ENCODE peak calls at places on chromosomes 2 and 18, in four cellular contexts. One of them, this sample, is unnamed.

GRCh38 chr2:186639939-186640338 is 50.1 kb downstream of the ITGAV start:
- DNase-seq in GM12878: peak; percentile 11
- DNase-seq in A549: no peak
- DNase-seq in HepG2: no peak
- DNase-seq in this sample: no peak

GRCh38 chr2:28390241-28390856 is 2.3 kb upstream of the FOSL2 start:
- DNase-seq in GM12878: no peak
- DNase-seq in A549: peak; percentile 88
- DNase-seq in HepG2: peak; percentile 63
- DNase-seq in this sample: peak; percentile 74

GRCh38 chr2:239380831-239381708 is 19.8 kb downstream of the HDAC4 start:
- DNase-seq in GM12878: peak; percentile 35
- DNase-seq in A549: no peak
- DNase-seq in HepG2: no peak
- DNase-seq in this sample: no peak

GRCh38 chr2:10497797-10498251 is 49.7 kb upstream of the ODC1 start:
- DNase-seq in GM12878: no peak
- DNase-seq in A549: peak; percentile 84
- DNase-seq in HepG2: peak; percentile 52
- DNase-seq in this sample: peak; percentile 78

GRCh38 chr2:230443540-230443939 is 27.5 kb downstream of the SP100 start:
- DNase-seq in GM12878: no peak
- DNase-seq in A549: no peak
- DNase-seq in HepG2: no peak
- DNase-seq in this sample: no peak

GRCh38 chr2:61775956-61776570 is 77.8 kb downstream of the FAM161A start:
- DNase-seq in GM12878: peak; percentile 65
- DNase-seq in A549: no peak
- DNase-seq in HepG2: no peak
- DNase-seq in this sample: no peak

GRCh38 chr2:23662941-23663729 is 263.8 kb downstream of the ATAD2B start:
- DNase-seq in GM12878: no peak
- DNase-seq in A549: no peak
- DNase-seq in HepG2: no peak
- DNase-seq in this sample: no peak

GRCh38 chr2:46173636-46174253 is 123.5 kb upstream of the EPAS1 start:
- DNase-seq in GM12878: no peak
- DNase-seq in A549: no peak
- DNase-seq in HepG2: peak; percentile 88
- DNase-seq in this sample: no peak

GRCh38 chr2:10080536-10081304 is 509 bp upstream of the CYS1 start:
- DNase-seq in GM12878: no peak
- DNase-seq in A549: no peak
- DNase-seq in HepG2: no peak
- DNase-seq in this sample: peak; percentile 11

GRCh38 chr2:207854484-207855386 is 85.0 kb upstream of the FZD5 start:
- DNase-seq in GM12878: no peak
- DNase-seq in A549: no peak
- DNase-seq in HepG2: no peak
- DNase-seq in this sample: no peak

GRCh38 chr2:220963930-220964329 is 608.2 kb downstream of the EPHA4 start:
- DNase-seq in GM12878: no peak
- DNase-seq in A549: no peak
- DNase-seq in HepG2: no peak
- DNase-seq in this sample: no peak

GRCh38 chr2:141929331-141930252 is 201.2 kb downstream of the LRP1B start:
- DNase-seq in GM12878: no peak
- DNase-seq in A549: no peak
- DNase-seq in HepG2: no peak
- DNase-seq in this sample: no peak

GRCh38 chr2:240323601-240324291 is 111.7 kb upstream of the GPC1 start:
- DNase-seq in GM12878: no peak
- DNase-seq in A549: no peak
- DNase-seq in HepG2: no peak
- DNase-seq in this sample: no peak

GRCh38 chr18:43276471-43276870 is 819 bp downstream of the SYT4 start:
- DNase-seq in GM12878: no peak
- DNase-seq in A549: no peak
- DNase-seq in HepG2: no peak
- DNase-seq in this sample: no peak

GRCh38 chr2:232658217-232658785 is 24.9 kb downstream of the EFHD1 start:
- DNase-seq in GM12878: no peak
- DNase-seq in A549: no peak
- DNase-seq in HepG2: no peak
- DNase-seq in this sample: peak; percentile 26

GRCh38 chr2:222613715-222614331 is 42.1 kb downstream of the FARSB start:
- DNase-seq in GM12878: no peak
- DNase-seq in A549: peak; percentile 71
- DNase-seq in HepG2: peak; percentile 54
- DNase-seq in this sample: peak; percentile 36
- TF ChIP-seq ESRRA in GM12878: no peak
- TF ChIP-seq ESRRA in A549: no peak
- TF ChIP-seq ESRRA in HepG2: no peak
- TF ChIP-seq ESRRA in this sample: no peak

DNA sequence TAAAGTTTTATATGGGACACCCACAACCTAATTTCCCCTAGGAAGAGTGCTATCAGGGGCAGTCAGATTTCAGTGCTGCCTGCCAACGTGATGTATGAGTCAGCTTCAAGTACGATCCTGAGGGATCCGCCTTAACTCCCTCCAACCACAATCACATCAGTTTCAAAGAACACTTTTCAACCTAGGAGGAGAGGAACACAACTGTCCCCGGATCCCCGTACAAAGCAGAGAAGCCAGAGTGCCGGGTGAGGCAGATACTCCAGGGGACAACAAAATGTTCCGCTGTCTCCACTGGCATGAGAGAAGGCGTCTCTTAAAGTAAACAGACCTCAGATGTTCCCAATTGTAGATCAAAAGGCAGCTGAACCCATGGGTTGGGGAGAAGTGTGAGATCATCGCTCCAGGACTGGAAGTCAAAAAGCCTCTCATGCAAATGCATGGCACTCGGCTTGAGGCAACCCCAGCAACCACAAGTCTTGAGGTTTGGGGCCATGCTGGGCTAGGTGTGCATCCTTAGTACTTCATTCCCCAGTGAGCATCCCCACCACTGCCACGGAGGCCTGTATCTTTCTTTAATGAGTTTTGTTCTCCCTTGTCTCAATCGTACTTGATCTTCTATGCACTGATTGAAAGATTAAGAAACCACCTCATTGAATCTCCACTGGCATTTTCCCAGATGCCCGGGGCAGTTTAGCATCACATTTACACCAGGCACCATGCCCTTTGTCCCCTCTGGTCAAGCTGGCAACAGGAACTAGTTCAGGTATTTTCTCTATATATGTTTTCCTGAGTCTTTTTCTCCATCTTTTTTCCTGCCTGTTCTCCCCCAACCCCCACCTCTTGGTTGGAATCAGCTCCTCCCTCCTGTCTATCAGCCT is 91.0 kb upstream of the CCBE1 start:
- DNase-seq in GM12878: no peak
- DNase-seq in A549: peak; percentile 10
- DNase-seq in HepG2: no peak
- DNase-seq in this sample: no peak
- TF ChIP-seq CHD4 in GM12878: no peak
- TF ChIP-seq CHD4 in A549: no peak
- TF ChIP-seq CHD4 in HepG2: no peak
- TF ChIP-seq CHD4 in this sample: no peak

GRCh38 chr2:127201452-127201851 is 18.6 kb downstream of the CYP27C1 start:
- DNase-seq in GM12878: no peak
- DNase-seq in A549: no peak
- DNase-seq in HepG2: no peak
- DNase-seq in this sample: no peak

GRCh38 chr2:127200962-127201361 is 19.1 kb downstream of the CYP27C1 start:
- DNase-seq in GM12878: no peak
- DNase-seq in A549: no peak
- DNase-seq in HepG2: no peak
- DNase-seq in this sample: no peak

GRCh38 chr2:127208313-127208712 is 11.8 kb downstream of the CYP27C1 start:
- DNase-seq in GM12878: no peak
- DNase-seq in A549: no peak
- DNase-seq in HepG2: no peak
- DNase-seq in this sample: no peak

GRCh38 chr2:127205211-127206140 is 14.6 kb downstream of the CYP27C1 start:
- DNase-seq in GM12878: no peak
- DNase-seq in A549: no peak
- DNase-seq in HepG2: no peak
- DNase-seq in this sample: no peak
- TF ChIP-seq ESRRA in GM12878: no peak
- TF ChIP-seq ESRRA in A549: no peak
- TF ChIP-seq ESRRA in HepG2: no peak
- TF ChIP-seq ESRRA in this sample: no peak

DNA sequence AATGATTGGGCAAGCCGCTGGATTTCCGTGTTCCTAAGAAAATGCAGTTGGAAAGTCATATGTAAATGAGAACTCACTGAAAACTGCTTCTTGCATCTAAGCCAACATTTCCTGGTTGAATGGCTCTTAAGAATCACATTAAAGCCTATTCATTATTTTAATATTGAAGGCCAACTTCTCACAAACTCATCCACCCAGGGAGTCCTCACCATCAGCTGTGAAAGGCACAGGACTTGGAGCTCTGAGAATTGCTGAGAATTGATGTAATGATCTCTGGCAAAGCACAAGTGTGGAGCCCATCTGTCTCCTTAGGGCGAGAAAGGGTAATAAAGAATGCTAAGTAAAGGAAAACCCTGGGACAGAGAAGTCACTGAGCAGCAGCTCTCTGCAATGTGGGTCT is 55.9 kb upstream of the APCDD1 start:
- DNase-seq in GM12878: no peak
- DNase-seq in A549: no peak
- DNase-seq in HepG2: no peak
- DNase-seq in this sample: no peak
- TF ChIP-seq CHD4 in GM12878: no peak
- TF ChIP-seq CHD4 in A549: no peak
- TF ChIP-seq CHD4 in HepG2: no peak
- TF ChIP-seq CHD4 in this sample: no peak